ENCODE peak calls at places on chromosomes 11 and 22, in four cellular contexts. One of them, this sample, is unnamed. For H3K4me1, the result is how much of the 10 kb centered on the place peaks cover.

GRCh38 chr11:76763573-76764348 is 19.4 kb upstream of the TSKU start:
- DNase-seq in K562: no peak
- DNase-seq in A549: peak
- DNase-seq in GM12878: no peak
- DNase-seq in this sample: no peak

GRCh38 chr11:47915407-47916137 is 64.8 kb upstream of the PTPRJ start:
- DNase-seq in GM12878: no peak
- DNase-seq in K562: no peak
- DNase-seq in A549: no peak
- DNase-seq in this sample: peak

GRCh38 chr11:58513747-58514367 is 6.0 kb upstream of the OR5B21 start:
- DNase-seq in K562: peak
- DNase-seq in GM12878: no peak
- DNase-seq in A549: peak
- DNase-seq in this sample: peak

GRCh38 chr11:77883775-77884174 is 62.8 kb downstream of the AAMDC start:
- DNase-seq in K562: peak
- DNase-seq in GM12878: no peak
- DNase-seq in A549: no peak
- DNase-seq in this sample: no peak

GRCh38 chr11:20609727-20610707 is 10.6 kb downstream of the SLC6A5 start:
- DNase-seq in GM12878: no peak
- DNase-seq in K562: peak
- DNase-seq in A549: peak
- DNase-seq in this sample: peak

GRCh38 chr11:58829736-58830135 is 14.8 kb downstream of the GLYATL2 start:
- DNase-seq in A549: no peak
- DNase-seq in K562: no peak
- DNase-seq in GM12878: no peak
- DNase-seq in this sample: no peak

GRCh38 chr11:117316197-117316961 is at the start of gene BACE1:
- DNase-seq in K562: no peak
- DNase-seq in GM12878: no peak
- DNase-seq in A549: peak
- DNase-seq in this sample: peak

GRCh38 chr11:46272816-46273427 is 4.5 kb upstream of the CREB3L1 start:
- DNase-seq in A549: no peak
- DNase-seq in K562: peak
- DNase-seq in GM12878: no peak
- DNase-seq in this sample: no peak

GRCh38 chr11:2130881-2131352 is 8.3 kb downstream of the IGF2 start:
- DNase-seq in K562: no peak
- DNase-seq in GM12878: no peak
- DNase-seq in A549: no peak
- DNase-seq in this sample: no peak

GRCh38 chr11:20522536-20522935 is 76.9 kb upstream of the SLC6A5 start:
- DNase-seq in K562: no peak
- DNase-seq in A549: no peak
- DNase-seq in GM12878: no peak
- DNase-seq in this sample: no peak

GRCh38 chr22:49935561-49935960 is 17.1 kb downstream of the CRELD2 start:
- DNase-seq in GM12878: no peak
- DNase-seq in A549: no peak
- DNase-seq in K562: peak
- DNase-seq in this sample: no peak

GRCh38 chr11:34263462-34264186 is 94.2 kb downstream of the ABTB2 start:
- DNase-seq in K562: no peak
- DNase-seq in A549: peak
- DNase-seq in GM12878: no peak
- DNase-seq in this sample: peak

GRCh38 chr11:121716060-121716459 is 263.3 kb upstream of the SORL1-AS1 start:
- DNase-seq in GM12878: no peak
- DNase-seq in K562: no peak
- DNase-seq in A549: no peak
- DNase-seq in this sample: no peak

GRCh38 chr11:75406338-75406777 is 7.0 kb downstream of the RPS3 start:
- DNase-seq in GM12878: no peak
- DNase-seq in A549: no peak
- DNase-seq in K562: peak
- DNase-seq in this sample: no peak

DNA sequence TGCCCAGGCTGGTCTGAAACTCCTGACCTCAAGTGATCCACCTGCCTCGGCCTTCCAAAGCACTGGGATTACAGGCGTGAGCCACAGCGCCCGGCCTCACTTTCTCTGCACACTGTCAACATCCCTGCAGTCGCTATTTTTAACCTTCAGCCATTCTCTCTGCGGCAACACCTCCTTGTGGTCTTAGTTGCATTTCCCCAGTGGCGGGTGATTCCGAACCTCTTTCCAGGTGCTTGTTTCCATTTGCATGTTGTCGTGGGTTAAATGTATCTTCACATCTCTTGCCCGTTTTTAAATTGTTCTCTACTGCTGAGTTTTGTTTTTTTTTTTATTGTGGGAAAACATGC is 2.2 kb upstream of the SCT start:
- DNase-seq in A549: no peak
- DNase-seq in GM12878: no peak
- DNase-seq in K562: no peak
- DNase-seq in this sample: no peak
- TF ChIP-seq CHD2 in A549: no peak
- TF ChIP-seq CHD2 in GM12878: no peak
- TF ChIP-seq CHD2 in K562: no peak
- TF ChIP-seq CHD2 in this sample: no peak

DNA sequence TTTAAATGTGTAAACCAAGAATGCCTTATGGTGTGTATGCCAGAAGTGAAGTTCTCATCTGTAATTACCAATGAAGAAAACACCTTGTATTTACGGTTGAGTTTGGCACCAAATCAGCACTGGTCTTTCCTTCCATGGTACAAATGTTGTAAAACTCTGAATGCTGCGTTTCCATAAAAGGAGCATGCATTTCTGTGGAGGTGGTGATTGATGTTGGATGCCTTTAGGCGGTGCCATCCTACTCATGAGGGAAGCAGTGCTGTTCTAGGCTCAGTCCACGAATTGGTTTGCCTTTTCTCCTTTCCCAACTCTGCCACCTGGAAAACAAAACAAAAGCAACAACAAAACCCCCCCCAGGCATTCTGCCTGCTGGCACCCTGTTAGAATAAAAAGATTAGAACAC is 124.4 kb downstream of the TEAD1 start:
- DNase-seq in A549: no peak
- DNase-seq in K562: no peak
- DNase-seq in GM12878: no peak
- DNase-seq in this sample: no peak
- H3K4me1 ChIP-seq in A549: half or more
- H3K4me1 ChIP-seq in K562: under half
- H3K4me1 ChIP-seq in GM12878: under half
- H3K4me1 ChIP-seq in this sample: half or more

GRCh38 chr11:132099692-132100091 is 729.3 kb downstream of the NTM start:
- DNase-seq in K562: peak
- DNase-seq in GM12878: no peak
- DNase-seq in A549: no peak
- DNase-seq in this sample: no peak
- TF ChIP-seq JUNB in K562: no peak
- TF ChIP-seq JUNB in GM12878: no peak
- TF ChIP-seq JUNB in A549: no peak
- TF ChIP-seq JUNB in this sample: no peak

GRCh38 chr11:73976451-73977151 is 6.0 kb downstream of the UCP2 start:
- DNase-seq in A549: no peak
- DNase-seq in K562: no peak
- DNase-seq in GM12878: no peak
- DNase-seq in this sample: no peak
- TF ChIP-seq CHD2 in A549: no peak
- TF ChIP-seq CHD2 in K562: no peak
- TF ChIP-seq CHD2 in GM12878: no peak
- TF ChIP-seq CHD2 in this sample: no peak

GRCh38 chr22:41920271-41920976 is 5.5 kb upstream of the SHISA8 start:
- DNase-seq in K562: no peak
- DNase-seq in A549: no peak
- DNase-seq in GM12878: no peak
- DNase-seq in this sample: no peak
- H3K4me1 ChIP-seq in K562: under half
- H3K4me1 ChIP-seq in A549: under half
- H3K4me1 ChIP-seq in GM12878: half or more
- H3K4me1 ChIP-seq in this sample: under half

GRCh38 chr11:105177658-105178057 is 38.1 kb upstream of the CARD18 start:
- DNase-seq in A549: peak
- DNase-seq in GM12878: no peak
- DNase-seq in K562: no peak
- DNase-seq in this sample: no peak
- TF ChIP-seq JUNB in A549: no peak
- TF ChIP-seq JUNB in GM12878: no peak
- TF ChIP-seq JUNB in K562: no peak
- TF ChIP-seq JUNB in this sample: no peak

GRCh38 chr11:116276051-116277044 is 496.4 kb downstream of the BUD13 start:
- DNase-seq in K562: peak
- DNase-seq in A549: peak
- DNase-seq in GM12878: no peak
- DNase-seq in this sample: peak
- TF ChIP-seq CHD2 in K562: no peak
- TF ChIP-seq CHD2 in A549: no peak
- TF ChIP-seq CHD2 in GM12878: no peak
- TF ChIP-seq CHD2 in this sample: no peak

GRCh38 chr11:16978021-16978370 is 36.2 kb downstream of the PLEKHA7 start:
- DNase-seq in GM12878: no peak
- DNase-seq in A549: no peak
- DNase-seq in K562: no peak
- DNase-seq in this sample: no peak
- H3K4me1 ChIP-seq in GM12878: under half
- H3K4me1 ChIP-seq in A549: under half
- H3K4me1 ChIP-seq in K562: under half
- H3K4me1 ChIP-seq in this sample: under half

DNA sequence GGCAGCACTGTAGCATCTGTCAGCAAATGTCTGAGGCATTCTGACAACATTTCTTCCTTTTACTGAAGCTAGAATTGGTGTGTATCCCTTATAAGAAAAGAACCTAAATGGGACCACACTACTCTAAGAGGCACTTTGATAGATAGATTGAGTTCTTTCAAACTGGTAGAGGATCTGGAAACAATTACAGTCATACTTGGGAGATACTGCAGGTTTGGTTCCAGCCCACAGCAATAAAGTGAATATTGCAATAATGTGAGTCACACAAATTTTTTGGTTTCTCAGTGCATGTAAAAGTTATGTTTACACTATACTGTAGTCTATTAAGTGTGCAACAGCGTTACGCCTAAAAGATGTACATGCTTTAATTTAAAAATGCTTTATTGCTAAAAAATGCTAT is 96.9 kb downstream of the SBF2 start:
- DNase-seq in K562: no peak
- DNase-seq in GM12878: no peak
- DNase-seq in A549: no peak
- DNase-seq in this sample: no peak
- TF ChIP-seq JUNB in K562: no peak
- TF ChIP-seq JUNB in GM12878: no peak
- TF ChIP-seq JUNB in A549: no peak
- TF ChIP-seq JUNB in this sample: no peak

GRCh38 chr11:66864172-66864901 is 7.5 kb downstream of the LRFN4 start:
- DNase-seq in A549: no peak
- DNase-seq in K562: no peak
- DNase-seq in GM12878: no peak
- DNase-seq in this sample: no peak
- TF ChIP-seq CHD2 in A549: no peak
- TF ChIP-seq CHD2 in K562: no peak
- TF ChIP-seq CHD2 in GM12878: no peak
- TF ChIP-seq CHD2 in this sample: no peak